ENCODE peak calls at places on chromosome 19, in five cellular contexts. P is substantia nigra; B is CD4-positive, alpha-beta T cell; A is progenitor cell of endocrine pancreas; K is GM06990. W is an unnamed sample.

GRCh38 chr19:15529774-15530372 is 21.5 kb downstream of the CYP4F22 start:
- DNase-seq in P (no peak), K (no peak), B (no peak), A (no peak), W (no peak)

GRCh38 chr19:38280030-38280921 is 15.9 kb downstream of the SPINT2 start:
- DNase-seq in P (no peak), K (no peak), B (no peak), A (no peak), W (no peak)

GRCh38 chr19:39506944-39507714 is 7.8 kb upstream of the SELENOV start:
- DNase-seq in B (no peak), A (peak; percentile 44), K (peak; percentile 91), P (no peak), W (peak; percentile 89)

GRCh38 chr19:47032171-47032811 is 12.7 kb downstream of the NPAS1 start:
- DNase-seq in P (peak; percentile 12), B (peak; percentile 51), A (peak; percentile 68), K (peak; percentile 51), W (peak; percentile 79)

GRCh38 chr19:46916971-46917370 is 56.2 kb downstream of the ARHGAP35 start:
- DNase-seq in P (no peak), B (no peak), K (no peak), A (no peak), W (no peak)

GRCh38 chr19:17605761-17606745 is 50.6 kb downstream of the COLGALT1 start:
- DNase-seq in B (peak; percentile 70), K (peak; percentile 92), P (peak; percentile 58), A (peak; percentile 59), W (no peak)

GRCh38 chr19:29448046-29448445 is 77.7 kb upstream of the VSTM2B start:
- DNase-seq in B (no peak), P (no peak), A (no peak), K (no peak), W (no peak)

GRCh38 chr19:14497347-14497921 is 1.5 kb upstream of the GIPC1 start:
- DNase-seq in B (no peak), A (no peak), K (no peak), P (peak; percentile 56), W (no peak)

GRCh38 chr19:17348700-17349099 is 11.3 kb downstream of the GTPBP3 start:
- DNase-seq in K (no peak), B (no peak), P (no peak), A (no peak), W (no peak)

GRCh38 chr19:53942001-53942786 is 20.5 kb upstream of the CACNG8 start:
- DNase-seq in A (peak; percentile 23), B (no peak), P (no peak), K (peak; percentile 28), W (no peak)

GRCh38 chr19:49212302-49212701 is 54.7 kb downstream of the TRPM4 start:
- DNase-seq in P (no peak), B (no peak), K (no peak), A (no peak), W (no peak)

GRCh38 chr19:16001481-16002312 is 52.9 kb downstream of the OR10H4 start:
- DNase-seq in B (peak; percentile 6), A (no peak), P (no peak), K (peak; percentile 63), W (no peak)

GRCh38 chr19:1833540-1833939 is 14.7 kb downstream of the REXO1 start:
- DNase-seq in A (no peak), P (peak; percentile 18), B (no peak), K (no peak), W (no peak)

GRCh38 chr19:9431475-9431874 is 3.9 kb downstream of the ZNF266 start:
- DNase-seq in B (no peak), K (no peak), P (no peak), A (peak; percentile 19), W (peak; percentile 44)

GRCh38 chr19:18756896-18757295 is 34.2 kb downstream of the COMP start:
- DNase-seq in A (no peak), P (no peak), B (no peak), K (no peak), W (no peak)

GRCh38 chr19:39471756-39472536 is 8.7 kb upstream of the TIMM50 start:
- DNase-seq in P (no peak), B (no peak), K (no peak), A (no peak), W (no peak)

GRCh38 chr19:3324405-3324856 is 42.0 kb upstream of the NFIC start:
- DNase-seq in K (no peak), A (peak; percentile 57), P (no peak), B (peak; percentile 71), W (no peak)

GRCh38 chr19:18203408-18203862 is 407 bp downstream of the RAB3A start:
- DNase-seq in B (peak; percentile 38), P (peak; percentile 55), A (no peak), K (no peak), W (no peak)

W was measured in D721Med.